ENCODE peak calls at places on chromosome 1, in nine cellular contexts. T is activated CD4-positive, alpha-beta T cell treated with anti-CD3 and anti-CD28 coated beads, Interleukin-2, amount 10 ng/mL, durations not matched to agents 7 days and 5 days; X is activated T-helper 1 cell treated with Interleukin-2 at 50 U/mL for 16 hours; N is WTC11; Y is GM12891; R is HS-5; E is stimulated activated CD8-positive, alpha-beta memory T cell treated with anti-CD3 and anti-CD28 coated beads, Interleukin-15, amount 100 ng/mL, for 48 hours; M is B cell; W is T follicular helper cell. Z is an unnamed sample.
A peak's percentile ranks its signal among the peaks of the same experiment; 100 is the strongest.

GRCh38 chr1:156638189-156638588 is 3.7 kb upstream of the BCAN start:
- DNase-seq in T (no peak), X (no peak), N (no peak), Y (no peak), R (no peak), E (no peak), M (no peak), W (no peak), Z (no peak)

GRCh38 chr1:21855257-21856096 is 43.4 kb downstream of the LDLRAD2 start:
- DNase-seq in T (no peak), X (no peak), N (no peak), Y (no peak), R (no peak), E (no peak), M (no peak), W (no peak), Z (no peak)

GRCh38 chr1:248837045-248837793 is 805 bp upstream of the ZNF672 start:
- DNase-seq in T (no peak), X (no peak), N (no peak), Y (no peak), R (no peak), E (no peak), M (no peak), W (no peak), Z (no peak)

GRCh38 chr1:156661932-156662587 is 15.1 kb downstream of the NES start:
- DNase-seq in T (no peak), X (no peak), N (no peak), Y (no peak), R (no peak), E (no peak), M (no peak), W (no peak), Z (no peak)

GRCh38 chr1:119108993-119109392 is 31.5 kb downstream of the WARS2 start:
- DNase-seq in T (no peak), X (no peak), N (no peak), Y (no peak), R (no peak), E (no peak), M (no peak), W (no peak), Z (no peak)

GRCh38 chr1:28966617-28967016 is 52.2 kb downstream of the EPB41 start:
- DNase-seq in T (no peak), X (no peak), N (no peak), Y (no peak), R (no peak), E (no peak), M (no peak), W (no peak), Z (no peak)

GRCh38 chr1:201418461-201418860 is 3.1 kb downstream of the TNNI1 start:
- DNase-seq in T (no peak), X (no peak), N (no peak), Y (no peak), R (no peak), E (no peak), M (no peak), W (no peak), Z (no peak)

GRCh38 chr1:202282017-202282335 is 59.8 kb downstream of the UBE2T start:
- DNase-seq in T (no peak), X (no peak), N (no peak), Y (no peak), R (no peak), E (no peak), M (no peak), W (no peak), Z (no peak)

GRCh38 chr1:220123889-220124288 is 30.0 kb downstream of the IARS2 start:
- DNase-seq in T (peak; percentile 26), X (no peak), N (peak; percentile 26), Y (no peak), R (no peak), E (no peak), M (no peak), W (no peak), Z (no peak)

GRCh38 chr1:116679091-116679827 is 11.7 kb upstream of the IGSF3 start:
- DNase-seq in T (no peak), X (no peak), N (no peak), Y (no peak), R (no peak), E (no peak), M (no peak), W (no peak), Z (no peak)

GRCh38 chr1:224358288-224358687 is 1.6 kb downstream of the CNIH4 start:
- DNase-seq in T (no peak), X (no peak), N (no peak), Y (no peak), R (no peak), E (no peak), M (no peak), W (no peak), Z (no peak)

GRCh38 chr1:202275061-202275770 is 66.5 kb downstream of the UBE2T start:
- DNase-seq in T (no peak), X (no peak), N (no peak), Y (no peak), R (no peak), E (no peak), M (no peak), W (no peak), Z (no peak)

GRCh38 chr1:110529011-110529410 is 10.0 kb upstream of the KCNA10 start:
- DNase-seq in T (no peak), X (no peak), N (no peak), Y (no peak), R (no peak), E (no peak), M (no peak), W (no peak), Z (no peak)

GRCh38 chr1:110645962-110646735 is 28.6 kb downstream of the KCNA3 start:
- DNase-seq in T (no peak), X (no peak), N (no peak), Y (no peak), R (peak; percentile 89), E (no peak), M (no peak), W (no peak), Z (no peak)

GRCh38 chr1:238606896-238607295 is 716.2 kb upstream of the ZP4 start:
- DNase-seq in T (no peak), X (no peak), N (no peak), Y (no peak), R (peak; percentile 78), E (no peak), M (no peak), W (no peak), Z (no peak)